ENCODE peak calls at places on chromosomes 13 and 19, in six cellular contexts. W is H1, C is Panc1, J is HL-60, X is breast epithelium, V is stomach. K is an unnamed sample.

GRCh38 chr13:107992542-107992941 is 222.8 kb downstream of the LIG4 start:
- DNase-seq in V (no peak), J (no peak), W (no peak), X (no peak), C (no peak), K (no peak)

GRCh38 chr13:35888327-35888940 is 242.7 kb downstream of the DCLK1 start:
- DNase-seq in J (no peak), C (no peak), V (no peak), X (no peak), W (no peak), K (no peak)

GRCh38 chr19:18227781-18228271 is 1.6 kb upstream of the PDE4C start:
- DNase-seq in J (no peak), C (no peak), W (no peak), X (no peak), V (no peak), K (no peak)

GRCh38 chr13:20116213-20116612 is 44.6 kb downstream of the GJA3 start:
- DNase-seq in C (no peak), J (no peak), W (no peak), V (no peak), X (no peak), K (no peak)

GRCh38 chr13:68851026-68851425 is 1256.6 kb upstream of the ATXN8OS start:
- DNase-seq in X (no peak), V (no peak), C (no peak), W (no peak), J (no peak), K (no peak)

GRCh38 chr13:113860579-113861432 is 3.1 kb downstream of the GAS6 start:
- DNase-seq in W (peak), J (no peak), X (peak), C (no peak), V (peak), K (no peak)

GRCh38 chr19:34351382-34351802 is 13.6 kb upstream of the GPI start:
- DNase-seq in V (peak), C (no peak), W (no peak), J (no peak), X (no peak), K (no peak)

GRCh38 chr13:94967183-94968039 is 255.1 kb upstream of the SOX21 start:
- DNase-seq in C (no peak), V (peak), J (peak), X (no peak), W (peak), K (no peak)

GRCh38 chr13:56986121-56986520 is 154.6 kb upstream of the PRR20A start:
- DNase-seq in C (no peak), V (no peak), W (no peak), X (no peak), J (no peak), K (no peak)

DNA sequence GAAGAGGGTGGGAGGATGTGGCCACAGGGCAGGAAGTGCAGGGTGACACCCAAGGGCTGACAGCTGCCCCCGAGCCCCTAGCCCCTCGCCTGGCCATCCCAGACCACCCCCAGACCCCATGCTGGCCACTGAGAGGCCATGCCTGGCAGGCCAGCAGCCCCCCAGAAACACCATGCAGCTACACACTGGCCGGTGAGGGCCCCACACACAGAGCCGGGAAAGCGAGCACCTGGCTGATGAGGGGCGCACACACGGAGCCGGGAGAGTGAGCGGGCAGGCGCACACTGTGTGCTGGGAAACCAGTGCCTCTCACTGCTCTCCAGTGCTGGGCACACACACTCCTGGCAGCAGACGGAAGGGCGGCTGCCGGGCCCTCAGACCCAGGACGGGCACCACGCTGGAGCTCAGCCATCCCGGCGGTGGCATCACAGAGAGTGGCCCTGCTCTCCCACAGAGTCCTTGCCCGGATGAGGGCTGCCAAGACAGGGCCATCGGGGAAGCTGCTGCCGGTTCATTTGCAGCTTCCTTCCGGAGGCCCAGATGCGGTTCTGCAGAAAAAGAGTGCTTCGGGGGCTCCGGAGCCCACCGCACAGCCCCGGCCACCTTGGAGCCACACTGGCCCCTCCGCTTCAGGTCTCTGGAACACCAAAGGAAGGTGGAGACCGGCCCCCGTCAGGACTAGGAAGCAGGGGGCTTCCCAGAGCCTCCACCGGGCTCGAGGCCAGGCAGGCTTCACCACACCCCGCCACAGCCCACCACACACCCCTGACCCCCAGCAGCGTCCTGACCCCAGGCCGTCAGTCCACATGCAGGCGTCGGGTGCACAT is 76.4 kb downstream of the SPACA7 start:
- DNase-seq in X (no peak), C (no peak), J (no peak), W (peak), V (peak), K (no peak)
- TF ChIP-seq POLR2AphosphoS5 in X (no peak), C (no peak), J (no peak), W (no peak), V (no peak), K (no peak)

GRCh38 chr19:38671654-38672053 is 24.2 kb downstream of the ACTN4 start:
- DNase-seq in J (no peak), V (no peak), X (no peak), W (no peak), C (no peak), K (no peak)

GRCh38 chr19:38669532-38669931 is 22.1 kb downstream of the ACTN4 start:
- DNase-seq in X (no peak), W (no peak), V (no peak), C (no peak), J (peak), K (no peak)

GRCh38 chr19:38673030-38673429 is 25.6 kb downstream of the ACTN4 start:
- DNase-seq in J (no peak), X (no peak), V (no peak), W (no peak), C (no peak), K (no peak)

GRCh38 chr19:38667552-38668205 is 20.2 kb downstream of the ACTN4 start:
- DNase-seq in X (no peak), W (no peak), J (no peak), C (no peak), V (no peak), K (no peak)

GRCh38 chr19:38670921-38671398 is 23.5 kb downstream of the ACTN4 start:
- DNase-seq in C (no peak), J (no peak), X (no peak), W (no peak), V (no peak), K (no peak)
- H3K27ac ChIP-seq in C (peak), J (peak), X (peak), W (no peak), V (peak), K (peak)

DNA sequence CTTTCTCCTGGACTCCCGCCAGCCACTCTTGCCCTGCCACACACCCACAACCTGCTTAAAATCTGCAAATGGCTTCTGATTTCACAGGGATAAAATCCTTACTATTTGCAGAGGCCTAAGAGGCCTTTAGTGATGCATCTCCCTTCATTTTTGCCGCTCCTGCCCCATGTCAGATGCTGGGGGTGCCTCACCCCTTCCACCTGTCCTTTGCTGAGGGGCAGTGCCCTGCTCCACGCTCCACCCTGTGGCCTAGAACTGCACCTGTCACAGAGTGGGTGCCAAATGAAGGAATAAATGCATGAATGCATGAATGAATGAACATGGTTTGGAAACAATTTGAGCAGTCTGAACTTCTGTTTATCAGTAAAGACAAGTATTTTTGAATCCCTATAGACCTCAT is 34.1 kb upstream of the UQCRFS1 start:
- DNase-seq in X (no peak), V (no peak), W (no peak), J (no peak), C (no peak), K (no peak)
- TF ChIP-seq CTCF in X (no peak), V (no peak), W (peak), J (no peak), C (no peak), K (no peak)

GRCh38 chr19:639251-640155 is at the start of gene FGF22:
- DNase-seq in W (peak), C (no peak), J (peak), V (peak), X (peak), K (peak)
- TF ChIP-seq POLR2AphosphoS5 in W (no peak), C (no peak), J (no peak), V (no peak), X (no peak), K (no peak)

DNA sequence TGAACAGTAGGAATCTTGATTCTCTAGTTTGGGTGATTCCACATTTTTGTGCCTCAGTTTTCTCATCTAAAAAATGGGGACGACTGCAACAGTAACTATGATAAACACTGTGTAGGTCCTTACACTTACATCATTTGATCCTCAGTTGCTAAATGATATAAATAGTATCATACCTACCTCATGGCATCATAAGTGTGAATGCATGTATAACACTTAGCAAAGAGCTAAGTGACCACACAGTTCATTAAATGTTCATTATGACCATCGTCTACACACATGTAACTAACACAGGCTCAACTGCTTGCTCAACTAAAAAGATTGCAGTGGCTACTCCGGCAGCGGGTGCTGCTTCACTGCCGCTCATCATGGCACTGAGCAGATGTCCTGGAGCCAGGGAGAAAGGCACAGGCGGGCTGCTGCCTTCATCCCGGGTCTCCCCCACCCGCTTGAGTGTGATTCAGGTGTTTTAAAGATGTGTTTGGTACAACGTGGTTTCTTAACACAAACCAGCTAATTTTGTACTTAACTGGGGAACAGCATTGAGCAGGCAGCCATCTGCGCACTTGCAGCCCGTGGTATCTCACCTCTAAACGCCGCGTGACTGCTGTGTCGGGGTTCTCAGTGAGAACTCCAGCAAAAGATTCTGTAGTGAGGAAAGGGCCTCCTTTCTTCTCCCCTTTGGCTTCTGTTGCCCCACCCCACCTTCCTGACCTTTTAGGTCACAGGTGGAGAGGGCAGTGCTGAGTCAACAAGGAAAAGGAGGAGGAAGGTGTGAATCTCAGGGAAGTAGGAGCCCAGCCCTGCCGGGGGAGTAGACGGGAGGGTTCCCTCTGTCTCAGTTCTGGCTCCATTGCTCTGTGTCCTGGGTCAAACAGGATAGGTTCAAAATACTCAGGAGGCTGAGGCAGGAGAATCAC is 11.7 kb upstream of the ACTN4 start:
- DNase-seq in C (no peak), J (no peak), V (no peak), W (no peak), X (no peak), K (no peak)
- H3K27ac ChIP-seq in C (no peak), J (no peak), V (no peak), W (no peak), X (peak), K (no peak)

GRCh38 chr13:46751811-46752635 is 44.9 kb downstream of the ESD start:
- DNase-seq in J (peak), V (no peak), C (no peak), W (no peak), X (no peak), K (no peak)
- TF ChIP-seq CTCF in J (no peak), V (no peak), C (no peak), W (no peak), X (no peak), K (no peak)

K was measured in sigmoid colon.